ENCODE peak calls at places on chromosomes 12 and 14, in ten cellular contexts. C, E, X, U, H, P, W, Y, D and A are unnamed samples.

GRCh38 chr12:117013726-117014125 is 85.5 kb downstream of the TESC start:
- DNase-seq in C (no peak), E (no peak), X (no peak), U (no peak), H (peak), P (no peak), W (no peak), Y (no peak), D (no peak), A (no peak)

GRCh38 chr14:59337151-59337611 is 128.0 kb downstream of the GPR135 start:
- DNase-seq in C (peak), E (peak), X (peak), U (peak), H (no peak), P (peak), W (no peak), Y (no peak), D (no peak), A (peak)

GRCh38 chr12:132477703-132478432 is 12.1 kb upstream of the FBRSL1 start:
- DNase-seq in C (no peak), E (no peak), X (no peak), U (no peak), H (no peak), P (no peak), W (no peak), Y (peak), D (no peak), A (no peak)

GRCh38 chr12:77940011-77940423 is 109.3 kb downstream of the NAV3 start:
- DNase-seq in C (no peak), E (no peak), X (no peak), U (no peak), H (peak), P (no peak), W (no peak), Y (no peak), D (peak), A (no peak)

GRCh38 chr12:64608901-64609542 is 1.3 kb upstream of the RASSF3 start:
- DNase-seq in C (no peak), E (peak), X (no peak), U (peak), H (peak), P (no peak), W (peak), Y (no peak), D (peak), A (no peak)

GRCh38 chr12:93247313-93248057 is 130.2 kb upstream of the NUDT4 start:
- DNase-seq in C (no peak), E (peak), X (no peak), U (no peak), H (peak), P (no peak), W (peak), Y (no peak), D (no peak), A (no peak)

GRCh38 chr12:39623919-39624318 is 4.3 kb upstream of the ABCD2 start:
- DNase-seq in C (no peak), E (no peak), X (no peak), U (no peak), H (no peak), P (no peak), W (no peak), Y (no peak), D (no peak), A (no peak)

GRCh38 chr12:105462841-105463240 is 132.3 kb downstream of the C12orf75 start:
- DNase-seq in C (no peak), E (no peak), X (no peak), U (no peak), H (peak), P (no peak), W (no peak), Y (no peak), D (no peak), A (no peak)

GRCh38 chr14:35821546-35822411 is 4.4 kb upstream of the BRMS1L start:
- DNase-seq in C (no peak), E (no peak), X (no peak), U (no peak), H (peak), P (no peak), W (no peak), Y (no peak), D (peak), A (no peak)

GRCh38 chr14:89534896-89535615 is 118.0 kb upstream of the FOXN3 start:
- DNase-seq in C (no peak), E (no peak), X (no peak), U (no peak), H (peak), P (no peak), W (no peak), Y (no peak), D (no peak), A (no peak)

GRCh38 chr14:61646366-61647101 is 48.8 kb upstream of the HIF1A start:
- DNase-seq in C (no peak), E (no peak), X (no peak), U (no peak), H (no peak), P (no peak), W (no peak), Y (no peak), D (no peak), A (no peak)

GRCh38 chr12:59973515-59973914 is 377.7 kb downstream of the SLC16A7 start:
- DNase-seq in C (no peak), E (no peak), X (no peak), U (no peak), H (peak), P (no peak), W (no peak), Y (no peak), D (no peak), A (no peak)

GRCh38 chr14:80084196-80084595 is 127.1 kb downstream of the DIO2 start:
- DNase-seq in C (no peak), E (no peak), X (no peak), U (no peak), H (no peak), P (no peak), W (no peak), Y (no peak), D (no peak), A (no peak)

GRCh38 chr14:61381589-61381988 is 60.2 kb downstream of the PRKCH start:
- DNase-seq in C (no peak), E (peak), X (no peak), U (no peak), H (no peak), P (no peak), W (no peak), Y (peak), D (no peak), A (peak)

GRCh38 chr14:35915775-35916174 is 89.6 kb downstream of the BRMS1L start:
- DNase-seq in C (no peak), E (no peak), X (no peak), U (no peak), H (no peak), P (no peak), W (no peak), Y (no peak), D (no peak), A (no peak)

GRCh38 chr12:16189849-16190248 is 87.6 kb downstream of the SLC15A5 start:
- DNase-seq in C (no peak), E (no peak), X (no peak), U (no peak), H (peak), P (no peak), W (no peak), Y (no peak), D (peak), A (no peak)

GRCh38 chr12:81668475-81668874 is 90.7 kb downstream of the PPFIA2 start:
- DNase-seq in C (no peak), E (no peak), X (no peak), U (no peak), H (peak), P (no peak), W (no peak), Y (no peak), D (peak), A (no peak)

GRCh38 chr14:92135269-92135668 is 13.5 kb downstream of the CPSF2 start:
- DNase-seq in C (no peak), E (no peak), X (no peak), U (no peak), H (peak), P (no peak), W (no peak), Y (no peak), D (peak), A (no peak)

GRCh38 chr12:70692681-70693288 is 55.6 kb upstream of the PTPRB start:
- DNase-seq in C (no peak), E (no peak), X (no peak), U (no peak), H (peak), P (no peak), W (no peak), Y (no peak), D (peak), A (no peak)

GRCh38 chr14:45785240-45785639 is 532.2 kb upstream of the MIS18BP1 start:
- DNase-seq in C (no peak), E (no peak), X (no peak), U (no peak), H (no peak), P (no peak), W (no peak), Y (no peak), D (peak), A (no peak)

GRCh38 chr14:21866479-21866878 is 192.9 kb upstream of the OR4E1 start:
- DNase-seq in C (no peak), E (no peak), X (no peak), U (no peak), H (no peak), P (no peak), W (no peak), Y (no peak), D (no peak), A (no peak)

GRCh38 chr14:54490448-54490805 is 1.6 kb upstream of the GMFB start:
- DNase-seq in C (no peak), E (no peak), X (no peak), U (no peak), H (no peak), P (no peak), W (no peak), Y (no peak), D (no peak), A (no peak)

GRCh38 chr12:28941248-28941647 is 207.8 kb upstream of the FAR2 start:
- DNase-seq in C (no peak), E (no peak), X (no peak), U (no peak), H (peak), P (no peak), W (no peak), Y (no peak), D (no peak), A (no peak)

GRCh38 chr12:85765443-85765842 is 70.8 kb downstream of the RASSF9 start:
- DNase-seq in C (no peak), E (no peak), X (no peak), U (no peak), H (no peak), P (no peak), W (no peak), Y (no peak), D (peak), A (no peak)

GRCh38 chr12:28242888-28243633 is 52.8 kb downstream of the CCDC91 start:
- DNase-seq in C (no peak), E (no peak), X (no peak), U (no peak), H (peak), P (no peak), W (no peak), Y (no peak), D (no peak), A (no peak)

GRCh38 chr12:110546339-110546738 is 36.8 kb downstream of the PPTC7 start:
- DNase-seq in C (no peak), E (no peak), X (no peak), U (no peak), H (peak), P (no peak), W (no peak), Y (no peak), D (peak), A (no peak)

GRCh38 chr12:7555752-7556151 is 52.2 kb upstream of the CD163 start:
- DNase-seq in C (no peak), E (no peak), X (no peak), U (no peak), H (peak), P (no peak), W (no peak), Y (no peak), D (no peak), A (no peak)

GRCh38 chr14:98172243-98172778 is 1099.7 kb downstream of the BCL11B start:
- DNase-seq in C (no peak), E (no peak), X (no peak), U (no peak), H (no peak), P (no peak), W (no peak), Y (no peak), D (no peak), A (no peak)

GRCh38 chr12:67441736-67442346 is 172.7 kb downstream of the CAND1 start:
- DNase-seq in C (peak), E (peak), X (peak), U (peak), H (peak), P (peak), W (peak), Y (peak), D (peak), A (peak)

GRCh38 chr14:75310295-75311059 is 31.8 kb downstream of the FOS start:
- DNase-seq in C (peak), E (peak), X (peak), U (peak), H (peak), P (peak), W (peak), Y (peak), D (peak), A (peak)

GRCh38 chr14:53571990-53572389 is 384.6 kb downstream of the BMP4 start:
- DNase-seq in C (no peak), E (no peak), X (no peak), U (peak), H (peak), P (no peak), W (no peak), Y (no peak), D (no peak), A (no peak)

GRCh38 chr12:111503116-111503515 is 96.0 kb downstream of the ATXN2 start:
- DNase-seq in C (no peak), E (no peak), X (no peak), U (no peak), H (peak), P (no peak), W (no peak), Y (no peak), D (no peak), A (no peak)

GRCh38 chr14:21521526-21521925 is 4.6 kb downstream of the SALL2 start:
- DNase-seq in C (no peak), E (peak), X (no peak), U (no peak), H (peak), P (no peak), W (no peak), Y (no peak), D (no peak), A (no peak)

GRCh38 chr14:22555573-22556011 is 33.4 kb downstream of the DAD1 start:
- DNase-seq in C (no peak), E (no peak), X (no peak), U (no peak), H (peak), P (no peak), W (no peak), Y (no peak), D (no peak), A (no peak)

GRCh38 chr12:57090924-57091632 is 2.2 kb downstream of the NAB2 start:
- DNase-seq in C (no peak), E (no peak), X (no peak), U (no peak), H (no peak), P (peak), W (no peak), Y (no peak), D (no peak), A (no peak)

GRCh38 chr12:125312471-125312870 is 247.2 kb downstream of the AACS start:
- DNase-seq in C (no peak), E (no peak), X (no peak), U (no peak), H (no peak), P (no peak), W (no peak), Y (no peak), D (no peak), A (no peak)

GRCh38 chr14:73949752-73950734 is at the start of the genes COQ6 and FAM161B:
- DNase-seq in C (peak), E (peak), X (peak), U (peak), H (peak), P (peak), W (peak), Y (peak), D (peak), A (peak)
- TF ChIP-seq CTCF in C (no peak), E (peak), X (no peak), U (no peak), H (peak), P (no peak), W (peak), Y (no peak), D (no peak), A (peak)

GRCh38 chr14:34027990-34028490 is 77.2 kb upstream of the EGLN3 start:
- DNase-seq in C (no peak), E (no peak), X (no peak), U (no peak), H (no peak), P (no peak), W (no peak), Y (no peak), D (no peak), A (no peak)
- H3K27ac ChIP-seq in C (no peak), E (no peak), X (no peak), U (peak), H (no peak), P (no peak), W (no peak), Y (no peak), D (no peak), A (no peak)

DNA sequence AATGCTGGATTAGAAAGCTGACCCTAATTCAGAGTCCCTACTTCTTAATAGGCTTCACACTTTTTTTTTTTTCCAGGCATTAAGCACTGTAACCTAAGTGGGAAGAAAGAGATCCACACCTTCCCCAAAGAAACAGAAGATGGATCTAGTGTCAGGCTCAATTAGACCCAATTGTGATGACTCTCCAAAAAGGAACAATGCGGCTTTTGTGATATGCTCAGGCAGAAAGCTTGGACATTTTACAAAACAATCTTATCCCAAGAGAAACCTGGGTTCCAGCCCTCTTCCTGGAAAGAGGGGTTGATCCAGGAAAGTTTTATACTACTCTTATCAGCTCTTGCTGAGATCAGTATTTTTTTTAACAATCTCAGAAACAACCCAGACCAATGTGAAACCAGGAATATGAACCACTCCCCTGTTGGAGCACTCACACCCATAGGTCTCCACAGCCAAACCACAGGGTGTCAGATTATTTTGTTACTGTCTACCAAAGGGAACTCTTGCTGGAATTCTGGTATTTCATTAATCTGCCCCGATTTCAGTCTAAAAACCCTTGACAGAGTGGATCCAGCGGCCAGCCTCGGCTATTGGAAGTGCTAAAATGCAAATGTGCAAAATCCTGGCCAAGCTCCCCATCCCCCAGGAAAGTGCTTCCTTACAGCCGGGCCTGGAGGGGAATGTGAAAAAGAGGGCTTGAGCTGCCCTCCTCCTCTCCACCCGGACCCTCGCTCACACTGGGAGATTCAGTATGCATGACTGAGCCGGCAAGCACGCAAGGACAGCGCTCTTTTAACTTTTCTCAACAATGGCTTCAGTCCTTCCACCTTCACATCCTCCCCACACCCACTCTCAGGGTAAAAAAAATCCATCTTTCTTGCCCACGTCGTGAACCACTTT is 4.0 kb downstream of the FBXL14 start:
- DNase-seq in C (no peak), E (peak), X (no peak), U (no peak), H (peak), P (peak), W (no peak), Y (no peak), D (no peak), A (no peak)
- H3K4me3 ChIP-seq in C (peak), E (peak), X (peak), U (no peak), H (peak), P (peak), W (no peak), Y (no peak), D (no peak), A (peak)

GRCh38 chr14:29085546-29085945 is 319.0 kb downstream of the FOXG1 start:
- DNase-seq in C (no peak), E (no peak), X (no peak), U (no peak), H (peak), P (no peak), W (no peak), Y (no peak), D (peak), A (no peak)
- TF ChIP-seq CTCF in C (no peak), E (no peak), X (no peak), U (no peak), H (peak), P (no peak), W (no peak), Y (no peak), D (no peak), A (no peak)

GRCh38 chr14:57058319-57058718 is 210.4 kb downstream of the EXOC5 start:
- DNase-seq in C (no peak), E (no peak), X (no peak), U (no peak), H (no peak), P (no peak), W (no peak), Y (no peak), D (no peak), A (no peak)

GRCh38 chr14:57061009-57061711 is 207.5 kb downstream of the EXOC5 start:
- DNase-seq in C (no peak), E (no peak), X (no peak), U (no peak), H (no peak), P (no peak), W (no peak), Y (no peak), D (no peak), A (no peak)

GRCh38 chr14:57052705-57053302 is 215.9 kb downstream of the EXOC5 start:
- DNase-seq in C (no peak), E (no peak), X (no peak), U (no peak), H (no peak), P (no peak), W (no peak), Y (no peak), D (no peak), A (no peak)

GRCh38 chr14:57060276-57060956 is 208.3 kb downstream of the EXOC5 start:
- DNase-seq in C (no peak), E (peak), X (no peak), U (no peak), H (no peak), P (no peak), W (no peak), Y (no peak), D (no peak), A (no peak)

DNA sequence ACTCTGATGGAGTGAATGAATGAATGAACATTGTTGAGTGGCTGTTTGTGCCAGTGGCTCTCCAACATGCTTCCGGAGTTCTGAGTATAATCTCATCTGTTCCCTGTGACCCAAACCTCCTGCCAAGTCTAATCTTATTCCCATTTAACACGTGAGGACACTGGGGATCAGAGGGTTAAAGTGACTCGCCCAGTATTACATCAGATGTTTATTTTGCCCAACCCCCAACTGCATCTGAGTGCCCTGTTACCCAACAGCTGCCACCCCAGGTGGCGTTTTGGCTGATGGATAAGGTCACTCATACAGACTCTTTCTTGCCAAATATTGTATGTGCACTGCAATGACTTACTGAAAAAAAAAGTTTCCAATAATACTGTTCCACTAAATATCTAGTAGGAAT is 210.9 kb downstream of the EXOC5 start:
- DNase-seq in C (no peak), E (no peak), X (no peak), U (no peak), H (no peak), P (no peak), W (no peak), Y (no peak), D (no peak), A (no peak)
- H3K27ac ChIP-seq in C (no peak), E (no peak), X (no peak), U (no peak), H (no peak), P (no peak), W (no peak), Y (no peak), D (no peak), A (no peak)

GRCh38 chr12:128811806-128812205 is 12.0 kb downstream of the SLC15A4 start:
- DNase-seq in C (no peak), E (no peak), X (no peak), U (no peak), H (no peak), P (no peak), W (no peak), Y (no peak), D (no peak), A (no peak)
- H3K4me3 ChIP-seq in C (no peak), E (no peak), X (no peak), U (no peak), H (no peak), P (no peak), W (no peak), Y (no peak), D (no peak), A (no peak)